ENCODE peak calls at places on chromosome 9, in four cellular contexts. M is SHP77 treated with DMSO at 0.1 percent for 48 hours, R is astrocyte, A is AG08395. B is an unnamed sample.
A peak's percentile ranks its signal among the peaks of the same experiment; 100 is the strongest.

GRCh38 chr9:5846080-5846479 is 13.2 kb upstream of the ERMP1 start:
- DNase-seq in M (no peak), R (no peak), A (no peak), B (no peak)

GRCh38 chr9:70954126-70954525 is 167.3 kb downstream of the TRPM3 start:
- DNase-seq in M (no peak), R (peak; percentile 96), A (peak; percentile 91), B (peak; percentile 94)

GRCh38 chr9:124771867-124772621 is 933 bp upstream of the NR6A1 start:
- DNase-seq in M (peak; percentile 32), R (peak; percentile 55), A (peak; percentile 75), B (peak; percentile 70)

GRCh38 chr9:4674783-4675182 is 4.6 kb upstream of the CDC37L1 start:
- DNase-seq in M (no peak), R (peak; percentile 85), A (peak; percentile 77), B (no peak)

GRCh38 chr9:95018099-95018927 is 291.8 kb downstream of the AOPEP start:
- DNase-seq in M (no peak), R (peak; percentile 98), A (peak; percentile 81), B (peak; percentile 93)

GRCh38 chr9:5301544-5301943 is 3.0 kb downstream of the RLN2 start:
- DNase-seq in M (no peak), R (no peak), A (no peak), B (no peak)

GRCh38 chr9:121725008-121725795 is 73.8 kb downstream of the DAB2IP start:
- DNase-seq in M (no peak), R (peak; percentile 99), A (peak; percentile 95), B (peak; percentile 88)

GRCh38 chr9:113626735-113627495 is 163.4 kb downstream of the RGS3 start:
- DNase-seq in M (no peak), R (no peak), A (no peak), B (no peak)

GRCh38 chr9:138022121-138022741 is 144.6 kb downstream of the CACNA1B start:
- DNase-seq in M (no peak), R (no peak), A (no peak), B (no peak)

GRCh38 chr9:135075234-135076142 is 12.0 kb upstream of the OLFM1 start:
- DNase-seq in M (no peak), R (no peak), A (peak; percentile 76), B (no peak)

GRCh38 chr9:137237759-137238726 is 3.0 kb upstream of the TUBB4B start:
- DNase-seq in M (peak; percentile 70), R (no peak), A (no peak), B (no peak)

GRCh38 chr9:21060919-21061561 is 16.7 kb downstream of the IFNB1 start:
- DNase-seq in M (no peak), R (peak; percentile 19), A (peak; percentile 62), B (no peak)

GRCh38 chr9:114007991-114008666 is 70.0 kb downstream of the AMBP start:
- DNase-seq in M (no peak), R (no peak), A (no peak), B (no peak)

GRCh38 chr9:21565137-21565536 is 83.0 kb upstream of the IFNE start:
- DNase-seq in M (no peak), R (peak; percentile 83), A (no peak), B (no peak)

GRCh38 chr9:19155106-19155999 is 28.1 kb upstream of the PLIN2 start:
- DNase-seq in M (no peak), R (no peak), A (no peak), B (peak; percentile 35)

GRCh38 chr9:76996700-76997099 is 22.8 kb upstream of the FOXB2 start:
- DNase-seq in M (peak; percentile 8), R (no peak), A (peak; percentile 61), B (peak; percentile 17)

GRCh38 chr9:22064957-22065356 is 55.9 kb upstream of the CDKN2B start:
- DNase-seq in M (no peak), R (no peak), A (no peak), B (no peak)

GRCh38 chr9:104795082-104795481 is 31.2 kb downstream of the NIPSNAP3B start:
- DNase-seq in M (no peak), R (no peak), A (no peak), B (no peak)

GRCh38 chr9:111959960-111960359 is 63.3 kb downstream of the UGCG start:
- DNase-seq in M (no peak), R (peak; percentile 73), A (peak; percentile 21), B (peak; percentile 56)

GRCh38 chr9:137070906-137071275 is 534 bp upstream of the SAPCD2 start:
- DNase-seq in M (no peak), R (no peak), A (peak; percentile 2), B (no peak)

GRCh38 chr9:91948423-91949292 is 1.4 kb downstream of the ROR2 start:
- DNase-seq in M (peak; percentile 57), R (peak; percentile 22), A (peak; percentile 36), B (peak; percentile 70)

GRCh38 chr9:113511047-113511521 is 47.6 kb downstream of the RGS3 start:
- DNase-seq in M (peak; percentile 22), R (no peak), A (no peak), B (no peak)

GRCh38 chr9:128556915-128557634 is 4.7 kb downstream of the SPTAN1 start:
- DNase-seq in M (no peak), R (no peak), A (no peak), B (no peak)

GRCh38 chr9:93061260-93061751 is 2.8 kb downstream of the SUSD3 start:
- DNase-seq in M (no peak), R (no peak), A (no peak), B (peak; percentile 63)

GRCh38 chr9:91572044-91572443 is 148.4 kb upstream of the NFIL3 start:
- DNase-seq in M (no peak), R (peak; percentile 51), A (no peak), B (peak; percentile 97)

GRCh38 chr9:76180541-76180940 is 213.7 kb downstream of the RFK start:
- DNase-seq in M (no peak), R (peak; percentile 90), A (peak; percentile 22), B (peak; percentile 78)

GRCh38 chr9:1469996-1470395 is 419.8 kb downstream of the DMRT2 start:
- DNase-seq in M (no peak), R (no peak), A (no peak), B (no peak)